ENCODE peak calls at places on chromosomes 1 and 21, in ten cellular contexts. J, F, X, G, K, Q, R, I, O and D are unnamed samples.

GRCh38 chr1:97651201-97651600 is 269.6 kb downstream of the DPYD start:
- DNase-seq in J (no peak), F (no peak), X (no peak), G (no peak), K (no peak), Q (no peak), R (no peak), I (no peak), O (no peak), D (no peak)

GRCh38 chr1:13930151-13930550 is 230.2 kb downstream of the PRDM2 start:
- DNase-seq in J (no peak), F (no peak), X (no peak), G (peak), K (no peak), Q (no peak), R (no peak), I (peak), O (no peak), D (peak)

GRCh38 chr1:6683434-6683833 is 18.2 kb downstream of the DNAJC11 start:
- DNase-seq in J (no peak), F (no peak), X (no peak), G (no peak), K (no peak), Q (no peak), R (no peak), I (no peak), O (no peak), D (no peak)

GRCh38 chr1:234743866-234744581 is 134.0 kb upstream of the IRF2BP2 start:
- DNase-seq in J (no peak), F (no peak), X (no peak), G (no peak), K (no peak), Q (no peak), R (no peak), I (no peak), O (no peak), D (no peak)

GRCh38 chr21:44650265-44650972 is 4.0 kb downstream of the KRTAP12-4 start:
- DNase-seq in J (no peak), F (no peak), X (no peak), G (no peak), K (no peak), Q (no peak), R (no peak), I (no peak), O (no peak), D (no peak)

GRCh38 chr21:45935628-45936027 is 45.9 kb upstream of the COL6A1 start:
- DNase-seq in J (no peak), F (no peak), X (no peak), G (no peak), K (no peak), Q (no peak), R (no peak), I (no peak), O (no peak), D (no peak)

GRCh38 chr1:15046487-15047165 is 106.9 kb upstream of the TMEM51 start:
- DNase-seq in J (peak), F (no peak), X (peak), G (peak), K (no peak), Q (peak), R (peak), I (peak), O (no peak), D (peak)

GRCh38 chr21:38914531-38915385 is 109.0 kb downstream of the ETS2 start:
- DNase-seq in J (peak), F (no peak), X (no peak), G (no peak), K (no peak), Q (no peak), R (no peak), I (peak), O (no peak), D (no peak)

GRCh38 chr1:61301824-61302652 is 219.7 kb downstream of the NFIA start:
- DNase-seq in J (no peak), F (no peak), X (no peak), G (no peak), K (no peak), Q (no peak), R (no peak), I (no peak), O (no peak), D (no peak)

GRCh38 chr1:39899611-39900538 is 1.8 kb downstream of the MYCL start:
- DNase-seq in J (no peak), F (no peak), X (no peak), G (no peak), K (no peak), Q (no peak), R (no peak), I (no peak), O (no peak), D (no peak)